ENCODE peak calls at places on chromosome 21, in five cellular contexts. L is aorta, M is body of pancreas, E is ovary, B is OCI-LY7. Z is an unnamed sample.

GRCh38 chr21:33212159-33212851 is 17.4 kb upstream of the IFNAR2 start:
- DNase-seq in L (no peak), E (no peak), M (no peak), B (peak; percentile 87), Z (no peak)

GRCh38 chr21:14787312-14787711 is 241.2 kb upstream of the SAMSN1 start:
- DNase-seq in E (no peak), L (no peak), M (no peak), B (no peak), Z (no peak)

GRCh38 chr21:32733356-32733755 is 5.5 kb upstream of the SYNJ1 start:
- DNase-seq in B (no peak), E (no peak), L (no peak), M (no peak), Z (no peak)

GRCh38 chr21:45998276-45998701 is 16.7 kb downstream of the COL6A1 start:
- DNase-seq in M (peak; percentile 7), E (no peak), B (no peak), L (peak; percentile 40), Z (no peak)

GRCh38 chr21:15210235-15210678 is 145.5 kb upstream of the NRIP1 start:
- DNase-seq in E (no peak), B (no peak), L (peak; percentile 56), M (no peak), Z (peak; percentile 39)

GRCh38 chr21:26708223-26708800 is 135.2 kb upstream of the CYYR1 start:
- DNase-seq in M (no peak), E (no peak), L (no peak), B (no peak), Z (no peak)

GRCh38 chr21:25329227-25329626 is 278.1 kb downstream of the MRPL39 start:
- DNase-seq in E (no peak), M (no peak), B (no peak), L (no peak), Z (no peak)

GRCh38 chr21:33395866-33396265 is 7.3 kb upstream of the IFNGR2 start:
- DNase-seq in M (no peak), L (no peak), E (no peak), B (no peak), Z (no peak)

GRCh38 chr21:36980280-36981048 is 14.0 kb upstream of the HLCS start:
- DNase-seq in L (peak; percentile 58), M (peak; percentile 63), B (no peak), E (peak; percentile 33), Z (peak; percentile 36)

GRCh38 chr21:34830386-34831140 is 161.8 kb downstream of the CLIC6 start:
- DNase-seq in M (no peak), E (no peak), B (no peak), L (no peak), Z (no peak)

GRCh38 chr21:33761104-33762036 is 119.1 kb downstream of the ITSN1 start:
- DNase-seq in L (peak; percentile 57), E (no peak), B (no peak), M (no peak), Z (no peak)

GRCh38 chr21:29347274-29347681 is 48.6 kb downstream of the BACH1 start:
- DNase-seq in M (no peak), B (no peak), E (no peak), L (no peak), Z (peak; percentile 11)

GRCh38 chr21:23152130-23152529 is 2153.9 kb downstream of the NCAM2 start:
- DNase-seq in E (no peak), M (no peak), L (no peak), B (no peak), Z (no peak)

GRCh38 chr21:26405071-26405470 is 168.0 kb downstream of the CYYR1 start:
- DNase-seq in M (no peak), L (no peak), E (no peak), B (no peak), Z (no peak)

GRCh38 chr21:35254752-35255138 is 205.6 kb upstream of the RUNX1 start:
- DNase-seq in L (no peak), E (no peak), B (no peak), M (no peak), Z (no peak)

GRCh38 chr21:35046880-35047229 is 2.2 kb downstream of the RUNX1 start:
- DNase-seq in B (no peak), E (no peak), M (no peak), L (peak; percentile 51), Z (no peak)

GRCh38 chr21:20856926-20857325 is 141.3 kb upstream of the NCAM2 start:
- DNase-seq in E (no peak), B (no peak), L (no peak), M (no peak), Z (no peak)

GRCh38 chr21:26432410-26432809 is 140.7 kb downstream of the CYYR1 start:
- DNase-seq in E (no peak), M (no peak), L (no peak), B (no peak), Z (no peak)

GRCh38 chr21:25080706-25081495 is 526.4 kb downstream of the MRPL39 start:
- DNase-seq in B (no peak), E (no peak), M (no peak), L (no peak), Z (no peak)

GRCh38 chr21:19832551-19832950 is 1165.7 kb upstream of the NCAM2 start:
- DNase-seq in B (no peak), M (no peak), L (no peak), E (no peak), Z (no peak)

GRCh38 chr21:46173573-46173972 is 10.7 kb downstream of the SPATC1L start:
- DNase-seq in L (peak; percentile 37), B (no peak), E (no peak), M (no peak), Z (no peak)

GRCh38 chr21:46550511-46550941 is 54.4 kb downstream of the S100B start:
- DNase-seq in L (no peak), E (no peak), B (no peak), M (no peak), Z (no peak)

GRCh38 chr21:46004168-46004861 is 22.7 kb downstream of the COL6A1 start:
- DNase-seq in B (no peak), L (peak; percentile 43), M (peak; percentile 7), E (no peak), Z (no peak)

GRCh38 chr21:33403128-33403785 is at the start of gene IFNGR2:
- DNase-seq in B (peak; percentile 68), E (peak; percentile 58), M (peak; percentile 32), L (peak; percentile 70), Z (peak; percentile 50)

GRCh38 chr21:29730281-29730680 is 209.5 kb downstream of the GRIK1 start:
- DNase-seq in L (no peak), B (no peak), E (no peak), M (no peak), Z (no peak)

GRCh38 chr21:45973475-45974072 is 8.0 kb upstream of the COL6A1 start:
- DNase-seq in L (peak; percentile 90), B (no peak), M (peak; percentile 68), E (peak; percentile 89), Z (peak; percentile 76)

GRCh38 chr21:18049461-18049860 is 195.2 kb upstream of the CHODL start:
- DNase-seq in L (no peak), B (no peak), E (no peak), M (no peak), Z (no peak)

GRCh38 chr21:18869105-18869504 is 465.5 kb upstream of the TMPRSS15 start:
- DNase-seq in E (no peak), B (no peak), M (no peak), L (no peak), Z (no peak)

GRCh38 chr21:36427502-36427901 is 42.3 kb downstream of the CHAF1B start:
- DNase-seq in E (no peak), B (no peak), M (no peak), L (no peak), Z (no peak)

GRCh38 chr21:28069446-28069845 is 923.2 kb downstream of the LTN1 start:
- DNase-seq in M (no peak), E (no peak), L (no peak), B (no peak), Z (no peak)

GRCh38 chr21:36209626-36210171 is 53.1 kb downstream of the DOP1B start:
- DNase-seq in B (peak; percentile 74), M (peak; percentile 73), E (no peak), L (no peak), Z (peak; percentile 67)

DNA sequence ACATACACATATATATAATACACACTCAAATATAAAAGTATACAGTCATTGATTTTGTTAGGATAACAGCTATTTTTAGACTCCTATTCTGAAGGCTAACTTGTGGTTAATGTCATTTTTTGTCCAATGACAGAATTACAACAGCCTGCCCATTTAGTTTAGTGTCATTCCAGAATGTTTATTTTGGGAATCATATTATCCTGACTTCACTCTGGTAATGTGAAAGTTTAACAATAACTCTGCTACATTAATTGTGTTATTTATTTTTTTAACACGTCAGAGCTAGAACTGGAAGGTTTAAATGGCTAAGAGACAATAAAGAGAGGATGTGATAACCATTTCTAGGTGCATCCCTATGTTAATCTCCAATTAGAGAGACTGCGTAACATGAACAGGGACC is 648.1 kb downstream of the USP25 start:
- DNase-seq in E (no peak), M (no peak), B (no peak), L (no peak), Z (no peak)
- H3K4me1 ChIP-seq in E (peaks cover 5% of the 10 kb centered on the region), M (no peaks in the 10 kb centered on the region), B (no peaks in the 10 kb centered on the region), L (no peaks in the 10 kb centered on the region), Z (no peaks in the 10 kb centered on the region)

GRCh38 chr21:42356036-42356435 is 5.2 kb upstream of the TFF2 start:
- DNase-seq in M (no peak), B (no peak), L (no peak), E (no peak), Z (no peak)
- H3K4me1 ChIP-seq in M (no peaks in the 10 kb centered on the region), B (no peaks in the 10 kb centered on the region), L (no peaks in the 10 kb centered on the region), E (no peaks in the 10 kb centered on the region), Z (no peaks in the 10 kb centered on the region)

GRCh38 chr21:38759286-38759872 is 46.4 kb upstream of the ETS2 start:
- DNase-seq in L (no peak), B (no peak), E (no peak), M (no peak), Z (no peak)

GRCh38 chr21:38758815-38759214 is 46.9 kb upstream of the ETS2 start:
- DNase-seq in B (no peak), M (no peak), E (no peak), L (no peak), Z (no peak)

GRCh38 chr21:38753114-38754100 is 52.3 kb upstream of the ETS2 start:
- DNase-seq in L (no peak), E (no peak), B (no peak), M (no peak), Z (no peak)

GRCh38 chr21:38760017-38760761 is 45.5 kb upstream of the ETS2 start:
- DNase-seq in E (no peak), M (no peak), B (no peak), L (no peak), Z (no peak)

GRCh38 chr21:38756746-38757145 is 49.0 kb upstream of the ETS2 start:
- DNase-seq in L (no peak), E (no peak), B (no peak), M (no peak), Z (no peak)
- H3K4me1 ChIP-seq in L (peaks cover 2% of the 10 kb centered on the region), E (peaks cover 11% of the 10 kb centered on the region), B (no peaks in the 10 kb centered on the region), M (peaks cover 13% of the 10 kb centered on the region), Z (peaks cover 46% of the 10 kb centered on the region)

GRCh38 chr21:44337941-44338895 is 972 bp downstream of the CFAP410 start:
- DNase-seq in E (peak; percentile 83), L (peak; percentile 82), B (peak; percentile 47), M (peak; percentile 70), Z (peak; percentile 70)
- H3K4me1 ChIP-seq in E (peaks cover 4% of the 10 kb centered on the region), L (no peaks in the 10 kb centered on the region), B (peaks cover 14% of the 10 kb centered on the region), M (peaks cover 16% of the 10 kb centered on the region), Z (peaks cover 6% of the 10 kb centered on the region)

GRCh38 chr21:31711745-31712144 is 20.2 kb downstream of the SCAF4 start:
- DNase-seq in E (no peak), M (no peak), L (no peak), B (no peak), Z (no peak)
- H3K4me1 ChIP-seq in E (peaks cover 5% of the 10 kb centered on the region), M (peaks cover 58% of the 10 kb centered on the region), L (peaks cover 5% of the 10 kb centered on the region), B (peaks cover 36% of the 10 kb centered on the region), Z (peaks cover 9% of the 10 kb centered on the region)